ENCODE peak calls at places on chromosomes 11 and 22, in nine cellular contexts. W is thoracic aorta, F is pancreas, Q is cardiac muscle cell, D is fibroblast of lung, P is brain microvascular endothelial cell, K is GM23248, N is mesendoderm, B is sigmoid colon. H is an unnamed sample.
A peak's percentile ranks its signal among the peaks of the same experiment; 100 is the strongest.

GRCh38 chr11:72041364-72042058 is 38.8 kb downstream of the NUMA1 start:
- DNase-seq in W (peak; percentile 17), K (peak; percentile 91), B (peak; percentile 93), D (peak; percentile 82), Q (peak; percentile 59), N (peak; percentile 54), P (peak; percentile 60), F (peak; percentile 82), H (peak; percentile 92)

GRCh38 chr11:65471410-65471762 is 27.5 kb upstream of the MALAT1 start:
- DNase-seq in Q (peak; percentile 81), F (peak; percentile 84), D (peak; percentile 74), W (peak; percentile 56), P (peak; percentile 65), B (peak; percentile 95), N (peak; percentile 79), K (peak; percentile 85), H (peak; percentile 86)

GRCh38 chr11:59901306-59901705 is 22.7 kb downstream of the OOSP3 start:
- DNase-seq in W (no peak), F (no peak), N (no peak), P (peak; percentile 95), D (peak; percentile 37), Q (no peak), K (peak; percentile 64), B (no peak), H (no peak)

GRCh38 chr22:36423461-36424404 is 36.0 kb upstream of the MYH9 start:
- DNase-seq in W (no peak), Q (no peak), D (peak; percentile 66), F (no peak), K (no peak), B (no peak), P (peak; percentile 51), N (no peak), H (no peak)

GRCh38 chr22:31124811-31125465 is 2.2 kb downstream of the INPP5J start:
- DNase-seq in B (no peak), F (no peak), P (no peak), W (no peak), Q (no peak), N (no peak), D (no peak), K (no peak), H (no peak)

GRCh38 chr11:48116843-48117242 is 99.8 kb upstream of the OR4B1 start:
- DNase-seq in N (peak; percentile 58), P (no peak), W (no peak), D (no peak), Q (no peak), F (no peak), B (no peak), K (peak; percentile 40), H (no peak)

GRCh38 chr22:46106279-46107022 is 43.9 kb upstream of the PPARA start:
- DNase-seq in W (no peak), D (no peak), F (no peak), Q (no peak), B (no peak), P (no peak), N (no peak), K (no peak), H (no peak)

GRCh38 chr11:75476716-75477613 is 44.0 kb upstream of the KLHL35 start:
- DNase-seq in K (no peak), W (no peak), B (no peak), P (no peak), F (peak; percentile 90), D (no peak), Q (no peak), N (no peak), H (no peak)

GRCh38 chr11:82229346-82229745 is 504.3 kb downstream of the FAM181B start:
- DNase-seq in B (no peak), F (no peak), N (peak; percentile 53), P (peak; percentile 18), W (no peak), D (no peak), K (peak; percentile 50), Q (peak; percentile 53), H (no peak)

GRCh38 chr11:73539506-73540084 is 58.3 kb downstream of the FAM168A start:
- DNase-seq in Q (no peak), B (no peak), N (no peak), P (no peak), K (no peak), W (no peak), F (no peak), D (no peak), H (no peak)
- H3K27ac ChIP-seq in Q (no peak overlapping the region), B (no peak overlapping the region), N (no peak overlapping the region), P (no peak overlapping the region), K (no peak overlapping the region), W (no peak overlapping the region), F (no peak overlapping the region), D (no peak overlapping the region), H (no peak overlapping the region)

GRCh38 chr11:113313601-113314000 is 782 bp upstream of the TTC12 start:
- DNase-seq in N (no peak), B (no peak), F (no peak), Q (no peak), P (no peak), D (no peak), K (no peak), W (no peak), H (no peak)
- H3K27ac ChIP-seq in N (no peak overlapping the region), B (peak overlapping the region; percentile 87), F (no peak overlapping the region), Q (no peak overlapping the region), P (no peak overlapping the region), D (no peak overlapping the region), K (no peak overlapping the region), W (peak overlapping the region; percentile 27), H (no peak overlapping the region)

GRCh38 chr11:6404341-6405038 is 14.2 kb downstream of the SMPD1 start:
- DNase-seq in Q (no peak), P (peak; percentile 18), B (no peak), F (no peak), D (peak; percentile 52), W (no peak), N (no peak), K (peak; percentile 59), H (no peak)
- H3K27ac ChIP-seq in Q (no peak overlapping the region), P (no peak overlapping the region), B (no peak overlapping the region), F (no peak overlapping the region), D (no peak overlapping the region), W (no peak overlapping the region), N (no peak overlapping the region), K (no peak overlapping the region), H (no peak overlapping the region)

DNA sequence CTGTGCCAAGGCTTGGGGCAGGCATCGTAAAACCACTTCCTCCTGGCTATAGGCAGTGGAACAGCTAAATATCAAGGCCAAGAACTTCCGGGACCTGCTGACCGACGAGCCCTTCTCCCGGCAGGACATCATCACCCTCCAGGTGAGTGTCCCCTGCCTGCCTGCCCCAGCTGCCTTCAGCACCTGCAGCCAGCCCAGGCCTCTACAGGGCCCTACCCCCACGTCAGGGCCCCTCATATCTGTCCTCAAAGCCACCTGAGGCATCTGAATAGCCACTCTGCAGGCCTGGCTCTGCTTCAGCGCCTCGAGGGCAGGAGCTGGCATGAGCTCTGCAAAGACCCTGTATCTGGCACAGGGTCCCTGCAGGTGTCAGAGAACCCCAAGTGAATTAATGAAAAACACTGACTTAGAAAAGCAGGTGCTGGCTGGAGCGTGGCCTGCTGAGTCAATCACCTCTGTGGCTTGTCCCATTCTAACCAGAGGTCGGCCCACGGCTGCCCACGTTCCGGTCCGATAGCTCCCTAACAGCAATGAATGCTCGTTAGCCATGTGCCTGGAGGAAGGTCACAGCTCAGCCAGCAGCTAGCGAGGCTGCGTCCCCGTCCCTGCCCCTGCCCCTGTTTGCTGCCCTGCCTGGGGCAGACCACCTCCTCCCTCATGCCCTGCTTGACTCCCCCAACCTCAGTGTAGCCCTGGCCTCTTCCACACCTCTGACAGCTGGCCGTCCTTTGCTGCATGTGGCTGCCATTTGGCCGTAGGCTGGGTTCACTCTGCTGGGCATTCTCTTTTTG is 16.8 kb downstream of the PPIL2 start:
- DNase-seq in D (no peak), P (no peak), F (no peak), N (no peak), B (no peak), W (no peak), Q (no peak), K (no peak), H (no peak)
- H3K27ac ChIP-seq in D (no peak overlapping the region), P (no peak overlapping the region), F (peak overlapping the region; percentile 45), N (no peak overlapping the region), B (no peak overlapping the region), W (no peak overlapping the region), Q (no peak overlapping the region), K (no peak overlapping the region), H (no peak overlapping the region)

GRCh38 chr11:119120639-119121007 is 757 bp upstream of the HINFP start:
- DNase-seq in K (peak; percentile 55), W (no peak), Q (peak; percentile 13), B (no peak), N (no peak), D (peak; percentile 78), P (no peak), F (no peak), H (no peak)
- H3K27ac ChIP-seq in K (peak overlapping the region; percentile 26), W (peak overlapping the region; percentile 61), Q (peak overlapping the region; percentile 29), B (peak overlapping the region; percentile 90), N (no peak overlapping the region), D (peak overlapping the region; percentile 84), P (peak overlapping the region; percentile 54), F (peak overlapping the region; percentile 61), H (no peak overlapping the region)

H was measured in right cardiac atrium.